ENCODE peak calls at places on chromosomes 2 and 18, in four cellular contexts. K is ELR; F is astrocyte of the spinal cord; Y is activated CD4-positive, alpha-beta T cell treated with anti-CD3 and anti-CD28 coated beads, Interleukin-2, amount 10 ng/mL, durations not matched to agents 24 days and 14 days. T is an unnamed sample.

GRCh38 chr18:79897940-79898625 is 53.4 kb downstream of the SLC66A2 start:
- DNase-seq in F (no peak), K (no peak), Y (no peak), T (no peak)

GRCh38 chr18:47063070-47063469 is 27.6 kb upstream of the ELOA2 start:
- DNase-seq in Y (no peak), K (no peak), F (no peak), T (no peak)

GRCh38 chr2:230995821-230996220 is at the start of gene SPATA3:
- DNase-seq in K (no peak), Y (no peak), F (no peak), T (no peak)

GRCh38 chr2:85914916-85915315 is 26.1 kb upstream of the ST3GAL5 start:
- DNase-seq in K (no peak), F (no peak), Y (no peak), T (no peak)

GRCh38 chr2:219131327-219131726 is 29.3 kb downstream of the NHEJ1 start:
- DNase-seq in Y (no peak), K (no peak), F (no peak), T (no peak)

GRCh38 chr2:224666951-224667553 is 49.1 kb downstream of the CCDC195 start:
- DNase-seq in F (no peak), Y (no peak), K (no peak), T (no peak)

GRCh38 chr2:183597841-183598240 is 473.6 kb downstream of the NUP35 start:
- DNase-seq in F (no peak), K (peak; percentile 35), Y (no peak), T (peak; percentile 8)

GRCh38 chr2:96881349-96882195 is 11.7 kb upstream of the SEMA4C start:
- DNase-seq in K (no peak), F (no peak), Y (no peak), T (no peak)

GRCh38 chr2:108184421-108184820 is 55.3 kb upstream of the SULT1C3 start:
- DNase-seq in Y (no peak), K (peak; percentile 53), F (peak; percentile 12), T (peak; percentile 46)

GRCh38 chr2:10193276-10193675 is 70.7 kb downstream of the RRM2 start:
- DNase-seq in F (no peak), K (no peak), Y (no peak), T (no peak)

GRCh38 chr18:48776161-48776555 is 174.6 kb downstream of the SMAD7 start:
- DNase-seq in K (no peak), F (no peak), Y (no peak), T (no peak)

GRCh38 chr2:112712465-112712864 is 8.4 kb upstream of the NT5DC4 start:
- DNase-seq in F (no peak), K (no peak), Y (no peak), T (no peak)

GRCh38 chr2:225270861-225271260 is 128.6 kb upstream of the NYAP2 start:
- DNase-seq in Y (no peak), K (peak; percentile 81), F (peak; percentile 76), T (peak; percentile 77)

GRCh38 chr18:79512461-79513380 is 117.0 kb downstream of the NFATC1 start:
- DNase-seq in F (no peak), K (no peak), Y (no peak), T (no peak)

GRCh38 chr18:57771626-57772025 is 31.5 kb downstream of the ATP8B1 start:
- DNase-seq in K (no peak), Y (no peak), F (no peak), T (no peak)

GRCh38 chr2:86223098-86223681 is 23.9 kb downstream of the MRPL35 start:
- DNase-seq in K (no peak), Y (no peak), F (peak; percentile 53), T (peak; percentile 51)

GRCh38 chr2:157336137-157336721 is 10.6 kb upstream of the ERMN start:
- DNase-seq in Y (peak; percentile 80), F (peak; percentile 25), K (peak; percentile 60), T (peak; percentile 40)

GRCh38 chr18:6376433-6377229 is 38.1 kb downstream of the L3MBTL4 start:
- DNase-seq in F (no peak), K (no peak), Y (no peak), T (no peak)

GRCh38 chr2:240041363-240041762 is 11.1 kb upstream of the OR6B2 start:
- DNase-seq in F (no peak), Y (no peak), K (no peak), T (no peak)

GRCh38 chr18:48402953-48403352 is 6.2 kb downstream of the ZBTB7C start:
- DNase-seq in F (peak; percentile 32), Y (no peak), K (peak; percentile 16), T (no peak)

GRCh38 chr2:216369821-216370220 is 2.5 kb downstream of the MARCHF4 start:
- DNase-seq in F (no peak), K (no peak), Y (no peak), T (no peak)

GRCh38 chr2:211157856-211158463 is 601.6 kb downstream of the CPS1 start:
- DNase-seq in Y (peak; percentile 89), K (peak; percentile 78), F (peak; percentile 61), T (peak; percentile 83)

GRCh38 chr2:1717129-1717528 is 27.2 kb downstream of the PXDN start:
- DNase-seq in K (peak; percentile 67), Y (no peak), F (peak; percentile 50), T (no peak)

GRCh38 chr2:124810132-124810531 is 785.0 kb downstream of the CNTNAP5 start:
- DNase-seq in Y (peak; percentile 27), F (no peak), K (peak; percentile 9), T (no peak)

GRCh38 chr2:127820080-127820668 is 9.2 kb upstream of the WDR33 start:
- DNase-seq in F (no peak), Y (no peak), K (no peak), T (no peak)

GRCh38 chr2:181120625-181121024 is 140.2 kb downstream of the UBE2E3 start:
- DNase-seq in Y (no peak), F (peak; percentile 10), K (no peak), T (peak; percentile 45)

GRCh38 chr18:34514238-34514637 is 195.9 kb upstream of the DTNA start:
- DNase-seq in F (peak; percentile 23), K (no peak), Y (no peak), T (no peak)

GRCh38 chr2:221831051-221831450 is 258.9 kb upstream of the EPHA4 start:
- DNase-seq in K (no peak), Y (no peak), F (no peak), T (no peak)

GRCh38 chr18:44548291-44549221 is 132.1 kb upstream of the SETBP1 start:
- DNase-seq in F (peak; percentile 52), Y (no peak), K (no peak), T (no peak)

GRCh38 chr2:234038076-234038802 is 12.3 kb upstream of the SPP2 start:
- DNase-seq in F (no peak), Y (no peak), K (no peak), T (no peak)

GRCh38 chr2:48072556-48072955 is 166.3 kb upstream of the FBXO11 start:
- DNase-seq in F (no peak), K (no peak), Y (no peak), T (no peak)

T was measured in A172.